ENCODE peak calls at places on chromosome 15, in nine cellular contexts. N is ACHN; J is NCI-H2081; M is activated naive CD4-positive, alpha-beta T cell treated with Interleukin-2 at 50 U/mL for 16 hours; D is GM06990; O is HEK293T; Z is left lung; A is C1 segment of cervical spinal cord; R is WTC11. Q is an unnamed sample.

GRCh38 chr15:36932070-36932469 is 168.3 kb downstream of the MEIS2 start:
- DNase-seq in N (no peak), J (no peak), M (no peak), D (no peak), O (no peak), Z (no peak), A (no peak), R (no peak), Q (no peak)

GRCh38 chr15:55619783-55620182 is 31.6 kb upstream of the PYGO1 start:
- DNase-seq in N (no peak), J (no peak), M (no peak), D (no peak), O (no peak), Z (no peak), A (no peak), R (no peak), Q (no peak)

GRCh38 chr15:85760531-85761371 is 34.0 kb downstream of the KLHL25 start:
- DNase-seq in N (no peak), J (no peak), M (no peak), D (no peak), O (no peak), Z (peak), A (no peak), R (no peak), Q (peak)

GRCh38 chr15:47185222-47185800 is 532.0 kb upstream of the SEMA6D start:
- DNase-seq in N (no peak), J (peak), M (no peak), D (no peak), O (no peak), Z (peak), A (no peak), R (no peak), Q (no peak)

GRCh38 chr15:90367578-90367977 is 15.5 kb downstream of the ZNF774 start:
- DNase-seq in N (no peak), J (no peak), M (no peak), D (no peak), O (no peak), Z (no peak), A (no peak), R (no peak), Q (no peak)

GRCh38 chr15:66850078-66850991 is 148.3 kb downstream of the SMAD6 start:
- DNase-seq in N (no peak), J (no peak), M (no peak), D (no peak), O (no peak), Z (no peak), A (no peak), R (no peak), Q (no peak)

GRCh38 chr15:31016446-31016915 is 25.1 kb upstream of the MTMR10 start:
- DNase-seq in N (no peak), J (no peak), M (no peak), D (no peak), O (no peak), Z (no peak), A (no peak), R (no peak), Q (no peak)

GRCh38 chr15:41999290-42000285 is 21.3 kb downstream of the PLA2G4E start:
- DNase-seq in N (no peak), J (no peak), M (no peak), D (no peak), O (no peak), Z (peak), A (no peak), R (no peak), Q (no peak)

GRCh38 chr15:73930371-73930770 is 4.1 kb downstream of the LOXL1 start:
- DNase-seq in N (no peak), J (no peak), M (no peak), D (no peak), O (no peak), Z (no peak), A (no peak), R (no peak), Q (no peak)

GRCh38 chr15:80429964-80430363 is 25.8 kb downstream of the ARNT2 start:
- DNase-seq in N (no peak), J (no peak), M (no peak), D (no peak), O (no peak), Z (no peak), A (no peak), R (no peak), Q (no peak)

GRCh38 chr15:58475573-58476524 is 44.1 kb downstream of the LIPC start:
- DNase-seq in N (no peak), J (peak), M (no peak), D (no peak), O (no peak), Z (no peak), A (peak), R (no peak), Q (no peak)

GRCh38 chr15:71079208-71080044 is 35.8 kb upstream of the THSD4 start:
- DNase-seq in N (no peak), J (no peak), M (no peak), D (no peak), O (peak), Z (no peak), A (no peak), R (no peak), Q (no peak)

GRCh38 chr15:63576441-63576840 is 20.7 kb upstream of the FBXL22 start:
- DNase-seq in N (no peak), J (no peak), M (no peak), D (no peak), O (no peak), Z (no peak), A (no peak), R (no peak), Q (no peak)

GRCh38 chr15:44029940-44030568 is 165.0 kb downstream of the FRMD5 start:
- DNase-seq in N (peak), J (no peak), M (no peak), D (no peak), O (no peak), Z (no peak), A (no peak), R (no peak), Q (peak)

GRCh38 chr15:63042879-63043340 is 363 bp downstream of the TPM1 start:
- DNase-seq in N (no peak), J (no peak), M (no peak), D (peak), O (no peak), Z (peak), A (no peak), R (no peak), Q (peak)

GRCh38 chr15:31327674-31328424 is 1.2 kb downstream of the KLF13 start:
- DNase-seq in N (peak), J (peak), M (peak), D (peak), O (peak), Z (peak), A (no peak), R (no peak), Q (peak)

GRCh38 chr15:63191895-63192603 is 2.6 kb downstream of the RAB8B start:
- DNase-seq in N (no peak), J (no peak), M (peak), D (peak), O (no peak), Z (no peak), A (no peak), R (no peak), Q (no peak)

GRCh38 chr15:25437751-25438600 is 848 bp downstream of the UBE3A start:
- DNase-seq in N (peak), J (peak), M (peak), D (peak), O (peak), Z (peak), A (peak), R (peak), Q (peak)

GRCh38 chr15:80455051-80455648 is 51.0 kb downstream of the ARNT2 start:
- DNase-seq in N (no peak), J (no peak), M (no peak), D (no peak), O (no peak), Z (no peak), A (no peak), R (no peak), Q (no peak)

GRCh38 chr15:68820205-68820588 is 498 bp downstream of the ANP32A start:
- DNase-seq in N (peak), J (peak), M (peak), D (peak), O (no peak), Z (peak), A (no peak), R (no peak), Q (no peak)

GRCh38 chr15:48674876-48675275 is 29.4 kb upstream of the FBN1 start:
- DNase-seq in N (no peak), J (no peak), M (no peak), D (no peak), O (no peak), Z (no peak), A (no peak), R (no peak), Q (no peak)

Q was measured in T47D.